ENCODE peak calls at places on chromosomes 3 and 15, in six cellular contexts. X, V, H, P, K and Q are unnamed samples.

GRCh38 chr3:132180337-132180791 is 136.8 kb upstream of the ACP3 start:
- DNase-seq in P (peak), X (no peak), H (peak), V (peak), K (peak), Q (no peak)

GRCh38 chr3:14719006-14719405 is 44.1 kb downstream of the C3orf20 start:
- DNase-seq in V (no peak), H (no peak), P (no peak), X (no peak), K (no peak), Q (no peak)

GRCh38 chr3:120350431-120350941 is 1.3 kb upstream of the LRRC58 start:
- DNase-seq in P (no peak), X (peak), V (no peak), H (no peak), K (no peak), Q (no peak)

GRCh38 chr15:34012461-34013028 is 26.5 kb downstream of the AVEN start:
- DNase-seq in P (no peak), H (no peak), K (no peak), V (no peak), X (no peak), Q (no peak)

GRCh38 chr15:59662260-59662659 is 4.9 kb upstream of the GTF2A2 start:
- DNase-seq in P (no peak), H (no peak), X (no peak), K (no peak), V (no peak), Q (no peak)

GRCh38 chr3:126768903-126769302 is 64.9 kb downstream of the CHCHD6 start:
- DNase-seq in K (no peak), P (no peak), X (no peak), H (no peak), V (no peak), Q (no peak)

GRCh38 chr15:67005294-67005996 is 60.0 kb upstream of the SMAD3 start:
- DNase-seq in H (no peak), P (no peak), V (no peak), X (no peak), K (no peak), Q (no peak)

GRCh38 chr3:55077726-55078125 is 149.9 kb upstream of the LRTM1 start:
- DNase-seq in P (no peak), K (no peak), X (no peak), H (no peak), V (no peak), Q (no peak)

GRCh38 chr3:13818919-13819318 is 61.0 kb downstream of the WNT7A start:
- DNase-seq in V (no peak), X (no peak), P (no peak), K (no peak), H (no peak), Q (no peak)

GRCh38 chr15:62941719-62942118 is 100.8 kb upstream of the TPM1 start:
- DNase-seq in V (no peak), P (no peak), H (no peak), K (no peak), X (no peak), Q (no peak)

GRCh38 chr3:111720681-111721380 is 125.7 kb upstream of the ZBED2 start:
- DNase-seq in H (no peak), P (no peak), X (no peak), V (no peak), K (no peak), Q (no peak)

GRCh38 chr15:68590721-68591389 is 12.1 kb downstream of the CORO2B start:
- DNase-seq in P (no peak), K (no peak), V (no peak), X (no peak), H (no peak), Q (no peak)

GRCh38 chr15:70853270-70853854 is 595 bp downstream of the LARP6 start:
- DNase-seq in X (peak), K (no peak), H (peak), V (no peak), P (peak), Q (no peak)

GRCh38 chr15:31458591-31458990 is 132.0 kb downstream of the KLF13 start:
- DNase-seq in K (no peak), X (no peak), P (no peak), H (no peak), V (no peak), Q (no peak)

GRCh38 chr3:172846103-172846561 is 95.6 kb downstream of the ECT2 start:
- DNase-seq in H (no peak), V (peak), X (no peak), K (no peak), P (no peak), Q (no peak)

GRCh38 chr15:73888224-73889041 is 15.1 kb downstream of the TBC1D21 start:
- DNase-seq in X (no peak), V (no peak), K (no peak), P (no peak), H (no peak), Q (no peak)

GRCh38 chr15:42057744-42058646 is 36.4 kb downstream of the PLA2G4D start:
- DNase-seq in H (no peak), K (no peak), V (no peak), X (no peak), P (no peak), Q (no peak)

GRCh38 chr15:43285609-43286037 is 18.9 kb upstream of the TGM5 start:
- DNase-seq in K (peak), V (peak), X (peak), P (peak), H (peak), Q (peak)

GRCh38 chr3:119604878-119605277 is 7.2 kb downstream of the PLA1A start:
- DNase-seq in H (no peak), X (no peak), P (no peak), V (no peak), K (no peak), Q (no peak)

GRCh38 chr3:154684440-154684839 is 254.4 kb upstream of the GPR149 start:
- DNase-seq in K (no peak), X (peak), V (no peak), H (no peak), P (no peak), Q (no peak)

GRCh38 chr15:82919231-82919886 is 33.2 kb downstream of the HOMER2 start:
- DNase-seq in H (no peak), V (no peak), K (no peak), X (peak), P (no peak), Q (no peak)

GRCh38 chr15:31437686-31438085 is 111.1 kb downstream of the KLF13 start:
- DNase-seq in X (no peak), H (no peak), P (no peak), K (no peak), V (no peak), Q (no peak)

GRCh38 chr3:197216169-197216860 is 82.1 kb downstream of the DLG1 start:
- DNase-seq in X (no peak), K (no peak), P (no peak), V (no peak), H (no peak), Q (no peak)